ENCODE peak calls at places on chromosomes 4 and X, in seven cellular contexts. I, Y, J, A, T, F and L are unnamed samples.

GRCh38 chr4:4413373-4413725 is 26.4 kb downstream of the NSG1 start:
- DNase-seq in I (no peak), Y (no peak), J (no peak), A (no peak), T (no peak), F (no peak), L (no peak)

GRCh38 chr4:113278324-113278934 is 229.0 kb downstream of the ANK2 start:
- DNase-seq in I (peak; percentile 57), Y (peak; percentile 50), J (peak; percentile 51), A (peak; percentile 70), T (peak; percentile 30), F (peak; percentile 87), L (peak; percentile 81)

GRCh38 chr4:37490391-37491347 is 195.5 kb downstream of the RELL1 start:
- DNase-seq in I (no peak), Y (no peak), J (no peak), A (no peak), T (no peak), F (no peak), L (no peak)

GRCh38 chr4:44149242-44149641 is 299.4 kb downstream of the KCTD8 start:
- DNase-seq in I (no peak), Y (no peak), J (no peak), A (no peak), T (no peak), F (no peak), L (no peak)

GRCh38 chrX:129698150-129698549 is 40.6 kb upstream of the XPNPEP2 start:
- DNase-seq in I (no peak), Y (no peak), J (no peak), A (no peak), T (no peak), F (no peak), L (no peak)

GRCh38 chr4:164819366-164819765 is 57.6 kb upstream of the APELA start:
- DNase-seq in I (no peak), Y (no peak), J (no peak), A (no peak), T (no peak), F (no peak), L (no peak)

GRCh38 chrX:38055170-38055847 is 49.0 kb downstream of the SYTL5 start:
- DNase-seq in I (no peak), Y (no peak), J (no peak), A (peak; percentile 4), T (no peak), F (peak; percentile 25), L (no peak)

GRCh38 chrX:7390446-7390845 is 242.5 kb upstream of the PUDP start:
- DNase-seq in I (no peak), Y (no peak), J (no peak), A (no peak), T (no peak), F (no peak), L (no peak)

GRCh38 chr4:101065935-101066485 is 281.3 kb downstream of the PPP3CA start:
- DNase-seq in I (no peak), Y (no peak), J (no peak), A (no peak), T (no peak), F (no peak), L (no peak)

GRCh38 chr4:23061431-23061830 is 368.7 kb downstream of the GBA3 start:
- DNase-seq in I (peak; percentile 45), Y (no peak), J (no peak), A (no peak), T (no peak), F (no peak), L (no peak)

GRCh38 chr4:185524888-185525863 is 10.1 kb downstream of the PDLIM3 start:
- DNase-seq in I (no peak), Y (no peak), J (no peak), A (no peak), T (no peak), F (no peak), L (no peak)

GRCh38 chr4:95830647-95831046 is 9.2 kb upstream of the PDHA2 start:
- DNase-seq in I (no peak), Y (no peak), J (no peak), A (no peak), T (no peak), F (no peak), L (no peak)

GRCh38 chrX:153725039-153725831 is 579 bp downstream of the ABCD1 start:
- DNase-seq in I (no peak), Y (no peak), J (no peak), A (no peak), T (no peak), F (no peak), L (peak; percentile 23)

GRCh38 chr4:128715616-128716015 is 93.9 kb upstream of the JADE1 start:
- DNase-seq in I (no peak), Y (no peak), J (no peak), A (no peak), T (no peak), F (no peak), L (no peak)

GRCh38 chr4:146165840-146166239 is 9.7 kb upstream of the LSM6 start:
- DNase-seq in I (no peak), Y (no peak), J (no peak), A (no peak), T (no peak), F (no peak), L (no peak)

GRCh38 chr4:106062452-106062875 is 167.2 kb downstream of the NPNT start:
- DNase-seq in I (no peak), Y (no peak), J (peak; percentile 9), A (no peak), T (no peak), F (no peak), L (no peak)

GRCh38 chr4:88054909-88055308 is 47.5 kb downstream of the PKD2 start:
- DNase-seq in I (peak; percentile 37), Y (no peak), J (peak; percentile 16), A (peak; percentile 25), T (no peak), F (peak; percentile 62), L (no peak)

GRCh38 chr4:142567199-142567598 is 278.9 kb downstream of the INPP4B start:
- DNase-seq in I (peak; percentile 35), Y (no peak), J (no peak), A (no peak), T (peak; percentile 29), F (no peak), L (no peak)

GRCh38 chr4:4853371-4853823 is 6.1 kb upstream of the MSX1 start:
- DNase-seq in I (no peak), Y (peak; percentile 21), J (no peak), A (no peak), T (no peak), F (no peak), L (no peak)

GRCh38 chr4:84529169-84529751 is 30.2 kb upstream of the NKX6-1 start:
- DNase-seq in I (no peak), Y (no peak), J (peak; percentile 16), A (no peak), T (no peak), F (no peak), L (no peak)
- TF ChIP-seq CTCF in I (peak; percentile 54), Y (peak; percentile 39), J (peak; percentile 74), A (peak; percentile 54), T (peak; percentile 69), F (no peak), L (peak; percentile 54)

GRCh38 chrX:40526412-40526811 is 54.4 kb upstream of the ATP6AP2 start:
- DNase-seq in I (no peak), Y (no peak), J (no peak), A (no peak), T (no peak), F (no peak), L (no peak)
- H3K27ac ChIP-seq in I (no peak overlapping the region), Y (no peak overlapping the region), J (no peak overlapping the region), A (no peak overlapping the region), T (no peak overlapping the region), F (no peak overlapping the region), L (no peak overlapping the region)

GRCh38 chrX:5236096-5236495 is 992.6 kb downstream of the NLGN4X start:
- DNase-seq in I (no peak), Y (no peak), J (no peak), A (no peak), T (no peak), F (no peak), L (no peak)
- TF ChIP-seq CTCF in I (no peak), Y (no peak), J (no peak), A (no peak), T (no peak), F (no peak), L (no peak)

DNA sequence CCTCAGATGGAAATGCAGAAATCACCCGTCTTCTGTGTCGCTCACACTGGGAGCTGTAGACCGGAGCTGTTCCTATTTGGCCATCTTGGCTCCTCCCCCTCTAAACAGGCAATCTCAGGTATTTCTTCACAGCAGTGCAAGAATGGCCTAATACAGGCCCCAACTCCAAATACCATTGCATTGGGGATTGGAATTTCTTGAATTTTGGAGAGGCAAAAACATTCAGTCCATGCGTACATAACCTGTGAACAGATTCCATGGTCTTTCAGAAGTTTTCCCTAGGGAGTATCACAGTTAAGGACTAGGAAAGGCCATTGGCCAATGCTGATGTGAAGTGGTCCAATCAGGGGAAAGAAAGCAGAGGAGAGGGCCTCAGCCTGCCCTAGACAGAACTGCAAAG is 128.2 kb upstream of the NOCT start:
- DNase-seq in I (no peak), Y (no peak), J (no peak), A (no peak), T (no peak), F (no peak), L (no peak)
- H3K27ac ChIP-seq in I (no peak overlapping the region), Y (no peak overlapping the region), J (no peak overlapping the region), A (no peak overlapping the region), T (no peak overlapping the region), F (no peak overlapping the region), L (no peak overlapping the region)

GRCh38 chrX:41922694-41923171 is 621 bp downstream of the CASK start:
- DNase-seq in I (peak; percentile 21), Y (peak; percentile 35), J (peak; percentile 8), A (no peak), T (no peak), F (peak; percentile 22), L (peak; percentile 33)
- TF ChIP-seq CTCF in I (no peak), Y (no peak), J (no peak), A (no peak), T (no peak), F (no peak), L (no peak)